ENCODE peak calls at places on chromosomes 12 and 14, in seven cellular contexts. S is right cardiac atrium, O is MM.1S, Q is IMR-90, R is cardiac muscle cell, I is ovary, M is transverse colon. Y is an unnamed sample. For H3K27me3 and H3K4me1, the result is how much of the 10 kb centered on the place peaks cover.

GRCh38 chr14:90795744-90796143 is 20.5 kb downstream of the TTC7B start:
- DNase-seq in S (no peak), O (no peak), Q (peak), R (peak), I (no peak), M (no peak), Y (no peak)

GRCh38 chr14:85594217-85594616 is 64.3 kb downstream of the FLRT2 start:
- DNase-seq in S (no peak), O (no peak), Q (no peak), R (no peak), I (no peak), M (no peak), Y (no peak)

GRCh38 chr12:66011731-66012130 is 118.8 kb downstream of the LLPH start:
- DNase-seq in S (no peak), O (no peak), Q (peak), R (peak), I (no peak), M (no peak), Y (no peak)

GRCh38 chr12:56087220-56087619 is 7.3 kb downstream of the ERBB3 start:
- DNase-seq in S (peak), O (no peak), Q (no peak), R (peak), I (no peak), M (peak), Y (peak)

GRCh38 chr14:88248606-88249005 is 74.5 kb downstream of the KCNK10 start:
- DNase-seq in S (no peak), O (no peak), Q (no peak), R (peak), I (no peak), M (no peak), Y (no peak)

GRCh38 chr12:579450-580110 is 83.7 kb downstream of the NINJ2 start:
- DNase-seq in S (no peak), O (no peak), Q (no peak), R (no peak), I (no peak), M (no peak), Y (no peak)

GRCh38 chr14:86321151-86321550 is 791.2 kb downstream of the FLRT2 start:
- DNase-seq in S (no peak), O (peak), Q (peak), R (no peak), I (no peak), M (no peak), Y (no peak)

GRCh38 chr12:30108666-30109065 is 324.9 kb upstream of the TMTC1 start:
- DNase-seq in S (no peak), O (no peak), Q (no peak), R (no peak), I (no peak), M (no peak), Y (no peak)

GRCh38 chr12:116123511-116124258 is 153.8 kb downstream of the MED13L start:
- DNase-seq in S (no peak), O (no peak), Q (peak), R (peak), I (no peak), M (peak), Y (no peak)

GRCh38 chr12:4116251-4117111 is 157.1 kb upstream of the CCND2 start:
- DNase-seq in S (no peak), O (peak), Q (peak), R (peak), I (no peak), M (peak), Y (no peak)

GRCh38 chr12:16281157-16281556 is 3.7 kb upstream of the SLC15A5 start:
- DNase-seq in S (no peak), O (no peak), Q (no peak), R (peak), I (no peak), M (peak), Y (no peak)

GRCh38 chr14:22792158-22792557 is 23.1 kb downstream of the SLC7A7 start:
- DNase-seq in S (no peak), O (no peak), Q (no peak), R (no peak), I (no peak), M (no peak), Y (no peak)

GRCh38 chr14:104656014-104656714 is 33.3 kb upstream of the INF2 start:
- DNase-seq in S (peak), O (no peak), Q (no peak), R (peak), I (no peak), M (no peak), Y (no peak)

GRCh38 chr12:14768823-14769405 is 34.4 kb downstream of the WBP11 start:
- DNase-seq in S (no peak), O (no peak), Q (peak), R (peak), I (peak), M (peak), Y (no peak)

GRCh38 chr14:74653386-74654138 is 41.5 kb upstream of the LTBP2 start:
- DNase-seq in S (no peak), O (no peak), Q (no peak), R (no peak), I (no peak), M (no peak), Y (no peak)

GRCh38 chr12:39123580-39123979 is 218.2 kb upstream of the CPNE8 start:
- DNase-seq in S (no peak), O (no peak), Q (no peak), R (no peak), I (no peak), M (no peak), Y (no peak)

GRCh38 chr12:57905812-57906475 is 35.4 kb upstream of the ATP23 start:
- DNase-seq in S (no peak), O (no peak), Q (no peak), R (no peak), I (no peak), M (no peak), Y (no peak)

GRCh38 chr12:99043319-99043914 is 398.3 kb downstream of the APAF1 start:
- DNase-seq in S (peak), O (peak), Q (peak), R (peak), I (peak), M (peak), Y (peak)

GRCh38 chr14:46717211-46717610 is 65.6 kb upstream of the RPL10L start:
- DNase-seq in S (no peak), O (no peak), Q (no peak), R (no peak), I (no peak), M (no peak), Y (no peak)

GRCh38 chr12:79360269-79360668 is 330.5 kb downstream of the PAWR start:
- DNase-seq in S (no peak), O (no peak), Q (no peak), R (no peak), I (no peak), M (no peak), Y (no peak)

GRCh38 chr12:123106640-123107359 is 44.1 kb downstream of the PITPNM2 start:
- DNase-seq in S (peak), O (peak), Q (no peak), R (no peak), I (no peak), M (peak), Y (peak)

GRCh38 chr12:42129595-42130204 is 15.0 kb downstream of the GXYLT1 start:
- DNase-seq in S (no peak), O (peak), Q (peak), R (peak), I (no peak), M (peak), Y (no peak)

GRCh38 chr14:81776531-81776930 is 242.9 kb upstream of the SEL1L start:
- DNase-seq in S (no peak), O (peak), Q (no peak), R (no peak), I (no peak), M (no peak), Y (no peak)

GRCh38 chr14:66638688-66639087 is 130.7 kb downstream of the GPHN start:
- DNase-seq in S (no peak), O (no peak), Q (peak), R (peak), I (no peak), M (no peak), Y (no peak)

DNA sequence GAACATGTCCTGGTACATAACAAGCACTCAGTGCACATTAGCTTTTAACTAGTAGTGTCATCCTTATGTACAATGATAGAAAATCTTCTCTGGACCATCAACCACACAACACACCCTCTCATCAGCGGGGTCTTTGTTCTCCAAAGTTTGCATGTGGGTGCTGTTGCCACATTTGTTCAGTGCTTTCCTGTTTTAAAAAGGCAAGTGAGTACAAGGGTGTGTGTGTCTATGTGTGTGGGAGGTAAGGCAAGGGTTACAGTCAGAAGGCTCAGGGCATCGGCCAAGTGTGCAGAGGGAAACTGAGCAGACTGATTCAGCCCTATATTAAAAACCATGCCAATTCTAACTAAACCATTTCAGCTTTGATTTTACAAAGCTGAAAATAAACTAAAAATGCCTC is 17.9 kb downstream of the KRT76 start:
- DNase-seq in S (no peak), O (no peak), Q (no peak), R (no peak), I (no peak), M (no peak), Y (no peak)
- H3K27me3 ChIP-seq in S (under half), O (under half), Q (under half), R (under half), I (under half), M (under half), Y (half or more)

GRCh38 chr12:124914392-124915248 is at the start of gene UBC:
- DNase-seq in S (peak), O (peak), Q (peak), R (peak), I (peak), M (peak), Y (peak)
- H3K4me1 ChIP-seq in S (under half), O (under half), Q (under half), R (under half), I (under half), M (under half), Y (half or more)

DNA sequence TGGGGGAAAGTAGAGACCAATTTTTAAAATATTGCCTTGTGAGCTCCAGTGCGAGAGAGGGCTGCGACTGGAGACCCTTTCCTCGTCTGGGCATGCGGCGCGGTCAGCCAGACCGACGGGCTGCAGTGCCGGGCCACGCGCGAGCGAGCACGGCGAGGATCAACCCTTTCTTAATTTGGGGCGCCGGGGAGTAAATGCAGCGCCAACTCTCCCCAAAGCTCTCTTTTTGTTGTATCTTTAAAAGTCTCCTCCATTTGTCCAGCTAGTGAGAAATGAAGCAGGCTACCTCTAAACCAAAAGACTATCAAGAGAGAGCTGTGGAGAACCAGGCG is 1.5 kb downstream of the SIX1 start:
- DNase-seq in S (no peak), O (no peak), Q (no peak), R (no peak), I (no peak), M (no peak), Y (no peak)
- H3K4me3 ChIP-seq in S (peak), O (peak), Q (peak), R (peak), I (no peak), M (no peak), Y (peak)

GRCh38 chr14:100156776-100157175 is 2.7 kb downstream of the DEGS2 start:
- DNase-seq in S (peak), O (no peak), Q (no peak), R (no peak), I (no peak), M (no peak), Y (no peak)
- H3K27me3 ChIP-seq in S (under half), O (under half), Q (under half), R (half or more), I (under half), M (under half), Y (half or more)

DNA sequence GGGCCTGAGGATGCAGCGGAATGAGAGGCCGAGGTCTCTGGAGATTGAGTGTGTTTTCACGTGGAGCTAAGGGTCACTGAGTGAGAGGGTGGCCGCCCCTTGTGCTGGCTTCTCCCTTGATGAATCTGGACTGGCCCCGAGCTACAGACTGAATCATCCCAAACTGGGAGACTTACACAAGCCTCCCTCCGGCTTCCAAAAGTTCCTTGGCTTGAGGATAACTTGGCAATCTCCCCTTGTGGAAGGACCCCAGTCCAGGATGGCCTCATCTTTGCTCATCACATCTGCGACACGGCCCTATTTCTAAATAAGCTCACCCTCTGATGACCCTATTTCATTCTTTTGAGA is 41.5 kb upstream of the FBRSL1 start:
- DNase-seq in S (peak), O (no peak), Q (no peak), R (no peak), I (no peak), M (no peak), Y (no peak)
- H3K4me1 ChIP-seq in S (under half), O (under half), Q (under half), R (under half), I (under half), M (under half), Y (under half)

GRCh38 chr14:61719344-61720301 is 24.3 kb downstream of the HIF1A start:
- DNase-seq in S (no peak), O (no peak), Q (no peak), R (no peak), I (no peak), M (no peak), Y (no peak)
- H3K4me3 ChIP-seq in S (no peak), O (no peak), Q (no peak), R (no peak), I (no peak), M (no peak), Y (no peak)

DNA sequence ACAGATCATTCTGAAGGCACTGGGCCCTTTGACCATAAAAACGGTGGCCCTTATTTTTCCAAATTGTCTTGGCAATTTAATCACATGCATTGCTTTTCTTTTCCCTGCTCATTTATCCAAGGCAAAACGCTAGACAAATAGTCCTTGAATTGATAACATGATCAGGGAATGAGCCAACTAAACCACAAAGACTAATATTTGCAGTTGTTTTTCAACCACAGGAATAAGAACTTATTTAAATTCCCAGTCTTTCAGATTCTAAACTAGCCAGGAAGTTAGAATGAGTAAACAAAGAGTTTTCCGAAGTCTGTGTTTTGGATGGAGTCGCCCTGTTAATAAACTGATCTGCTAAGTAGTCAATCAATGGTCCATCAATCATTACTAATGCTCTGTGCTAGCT is 14.9 kb downstream of the TBX5 start:
- DNase-seq in S (no peak), O (no peak), Q (peak), R (no peak), I (no peak), M (no peak), Y (no peak)
- H3K27me3 ChIP-seq in S (under half), O (under half), Q (under half), R (under half), I (under half), M (half or more), Y (under half)

DNA sequence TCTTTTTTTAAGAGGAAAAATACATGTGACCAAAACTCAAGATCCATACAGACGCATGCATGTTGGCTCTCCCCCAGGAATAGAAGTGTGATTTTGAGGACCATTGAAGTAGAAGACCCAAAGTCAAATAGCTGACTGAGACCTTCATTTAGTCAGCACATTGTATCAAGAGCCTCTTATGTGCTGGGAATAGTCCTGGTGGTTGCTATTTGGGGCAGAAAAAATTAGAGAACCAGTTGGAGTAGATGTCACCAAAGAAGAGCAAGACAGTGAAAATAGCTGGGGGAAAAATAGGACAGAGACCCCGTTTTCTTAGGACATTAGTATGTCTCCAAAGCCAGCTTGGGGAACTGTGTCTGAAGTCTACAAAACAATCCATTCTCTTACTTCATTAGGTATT is 93.6 kb downstream of the PELI2 start:
- DNase-seq in S (no peak), O (no peak), Q (no peak), R (no peak), I (no peak), M (no peak), Y (no peak)
- H3K4me1 ChIP-seq in S (under half), O (under half), Q (under half), R (under half), I (under half), M (under half), Y (under half)